ENCODE peak calls at places on chromosomes 4 and X, in nine cellular contexts. Y is CD8-positive, alpha-beta T cell; U is AG09309; P is PC-3; R is cardiac muscle cell; O is CD4-positive, alpha-beta memory T cell; N is NB4; M is NT2/D1; V is naive thymus-derived CD4-positive, alpha-beta T cell. X is an unnamed sample.

GRCh38 chr4:137946423-137946822 is 295.7 kb downstream of the SLC7A11 start:
- DNase-seq in Y (no peak), U (no peak), P (peak), R (no peak), O (no peak), N (no peak), M (no peak), V (no peak), X (no peak)

GRCh38 chr4:180197471-180197870 is 2045.7 kb upstream of the TENM3 start:
- DNase-seq in Y (no peak), U (no peak), P (no peak), R (no peak), O (no peak), N (no peak), M (peak), V (no peak), X (no peak)

GRCh38 chr4:113979157-113979972 is at the start of gene ARSJ:
- DNase-seq in Y (no peak), U (peak), P (peak), R (peak), O (peak), N (no peak), M (no peak), V (peak), X (peak)

GRCh38 chr4:113222431-113222979 is 173.1 kb downstream of the ANK2 start:
- DNase-seq in Y (no peak), U (peak), P (peak), R (no peak), O (no peak), N (no peak), M (no peak), V (no peak), X (no peak)

GRCh38 chr4:56469489-56470210 is 2.2 kb downstream of the SRP72 start:
- DNase-seq in Y (no peak), U (no peak), P (no peak), R (peak), O (no peak), N (peak), M (no peak), V (no peak), X (no peak)

GRCh38 chr4:10605746-10606482 is 78.7 kb downstream of the CLNK start:
- DNase-seq in Y (no peak), U (no peak), P (peak), R (no peak), O (no peak), N (no peak), M (no peak), V (no peak), X (peak)

GRCh38 chr4:164396439-164396838 is 357.5 kb upstream of the SMIM31 start:
- DNase-seq in Y (no peak), U (no peak), P (peak), R (no peak), O (no peak), N (no peak), M (no peak), V (no peak), X (no peak)

GRCh38 chr4:3106339-3107186 is 32.1 kb downstream of the HTT start:
- DNase-seq in Y (peak), U (peak), P (peak), R (peak), O (peak), N (peak), M (peak), V (peak), X (peak)

GRCh38 chrX:107526141-107526540 is 76.7 kb downstream of the FRMPD3 start:
- DNase-seq in Y (no peak), U (no peak), P (no peak), R (no peak), O (no peak), N (no peak), M (no peak), V (no peak), X (no peak)

GRCh38 chrX:25300994-25301393 is 285.2 kb upstream of the ARX start:
- DNase-seq in Y (no peak), U (no peak), P (no peak), R (no peak), O (no peak), N (no peak), M (no peak), V (no peak), X (peak)

GRCh38 chrX:19094654-19095053 is 27.6 kb downstream of the ADGRG2 start:
- DNase-seq in Y (no peak), U (no peak), P (no peak), R (no peak), O (no peak), N (no peak), M (no peak), V (no peak), X (no peak)

GRCh38 chrX:135737361-135738071 is 24.1 kb downstream of the CT45A1 start:
- DNase-seq in Y (no peak), U (no peak), P (peak), R (peak), O (no peak), N (peak), M (no peak), V (no peak), X (no peak)

GRCh38 chrX:79146552-79147390 is 2.3 kb downstream of the GPR174 start:
- DNase-seq in Y (no peak), U (no peak), P (no peak), R (no peak), O (peak), N (peak), M (no peak), V (no peak), X (no peak)

GRCh38 chr4:112173593-112174559 is 28.6 kb downstream of the FAM241A start:
- DNase-seq in Y (no peak), U (no peak), P (peak), R (peak), O (no peak), N (peak), M (no peak), V (no peak), X (no peak)

GRCh38 chr4:616911-617643 is 8.3 kb upstream of the PDE6B start:
- DNase-seq in Y (no peak), U (no peak), P (no peak), R (no peak), O (no peak), N (no peak), M (no peak), V (no peak), X (no peak)

GRCh38 chr4:105715692-105716278 is 7.2 kb downstream of the GSTCD start:
- DNase-seq in Y (no peak), U (no peak), P (peak), R (peak), O (peak), N (peak), M (no peak), V (peak), X (no peak)

GRCh38 chr4:55321707-55322264 is 24.3 kb upstream of the SRD5A3 start:
- DNase-seq in Y (no peak), U (peak), P (peak), R (peak), O (peak), N (peak), M (peak), V (no peak), X (peak)

GRCh38 chr4:132203618-132204017 is 945.5 kb upstream of the PCDH10 start:
- DNase-seq in Y (no peak), U (no peak), P (no peak), R (no peak), O (no peak), N (no peak), M (no peak), V (no peak), X (no peak)

GRCh38 chr4:28391877-28392276 is 1531.2 kb downstream of the STIM2 start:
- DNase-seq in Y (no peak), U (peak), P (no peak), R (no peak), O (no peak), N (no peak), M (no peak), V (no peak), X (no peak)

GRCh38 chrX:136767104-136767941 is 13.4 kb downstream of the ARHGEF6 start:
- DNase-seq in Y (peak), U (no peak), P (peak), R (peak), O (peak), N (peak), M (peak), V (peak), X (no peak)

GRCh38 chr4:3705236-3705987 is 60.8 kb upstream of the ADRA2C start:
- DNase-seq in Y (no peak), U (no peak), P (no peak), R (no peak), O (no peak), N (no peak), M (no peak), V (no peak), X (no peak)

GRCh38 chrX:71870337-71871098 is 40.1 kb upstream of the NHSL2 start:
- DNase-seq in Y (no peak), U (no peak), P (peak), R (peak), O (no peak), N (peak), M (peak), V (no peak), X (no peak)

GRCh38 chrX:107673933-107674479 is 45.7 kb downstream of the PRPS1 start:
- DNase-seq in Y (peak), U (no peak), P (no peak), R (peak), O (peak), N (peak), M (no peak), V (peak), X (no peak)

GRCh38 chr4:2937986-2938385 is 25.2 kb downstream of the NOP14 start:
- DNase-seq in Y (no peak), U (no peak), P (no peak), R (no peak), O (no peak), N (no peak), M (no peak), V (no peak), X (no peak)

GRCh38 chrX:29746326-29746725 is 469.0 kb upstream of the MAGEB2 start:
- DNase-seq in Y (no peak), U (no peak), P (no peak), R (peak), O (no peak), N (no peak), M (no peak), V (no peak), X (no peak)

GRCh38 chr4:124095596-124095995 is 616.9 kb downstream of the ANKRD50 start:
- DNase-seq in Y (no peak), U (no peak), P (no peak), R (peak), O (no peak), N (no peak), M (no peak), V (no peak), X (no peak)

GRCh38 chrX:2504706-2505332 is 4.0 kb upstream of the DHRSX start:
- DNase-seq in Y (no peak), U (no peak), P (no peak), R (no peak), O (no peak), N (no peak), M (no peak), V (no peak), X (no peak)

GRCh38 chrX:130028196-130028595 is 45.8 kb downstream of the BCORL1 start:
- DNase-seq in Y (peak), U (peak), P (peak), R (peak), O (peak), N (peak), M (no peak), V (peak), X (no peak)

GRCh38 chrX:22338740-22339139 is 66.0 kb downstream of the CBLL2 start:
- DNase-seq in Y (no peak), U (no peak), P (no peak), R (no peak), O (no peak), N (no peak), M (no peak), V (no peak), X (no peak)

GRCh38 chr4:121951570-121952110 is at the start of gene TRPC3:
- DNase-seq in Y (peak), U (no peak), P (no peak), R (peak), O (peak), N (peak), M (no peak), V (peak), X (no peak)

GRCh38 chrX:1281511-1281910 is 12.9 kb downstream of the CSF2RA start:
- DNase-seq in Y (no peak), U (peak), P (peak), R (no peak), O (no peak), N (no peak), M (no peak), V (no peak), X (no peak)

GRCh38 chrX:17788439-17788838 is 51.1 kb downstream of the SCML1 start:
- DNase-seq in Y (peak), U (no peak), P (peak), R (peak), O (peak), N (peak), M (peak), V (peak), X (peak)

GRCh38 chr4:14348506-14348905 is 653.8 kb upstream of the CPEB2 start:
- DNase-seq in Y (no peak), U (no peak), P (peak), R (peak), O (no peak), N (no peak), M (no peak), V (no peak), X (no peak)

GRCh38 chrX:107102980-107103379 is 15.6 kb downstream of the RBM41 start:
- DNase-seq in Y (no peak), U (no peak), P (peak), R (peak), O (no peak), N (peak), M (no peak), V (no peak), X (no peak)

GRCh38 chrX:18883961-18884765 is 99.8 kb downstream of the PHKA2 start:
- DNase-seq in Y (no peak), U (no peak), P (no peak), R (no peak), O (no peak), N (no peak), M (no peak), V (no peak), X (no peak)

GRCh38 chrX:134636859-134637258 is 21.4 kb downstream of the PLAC1 start:
- DNase-seq in Y (no peak), U (peak), P (no peak), R (no peak), O (no peak), N (no peak), M (no peak), V (no peak), X (no peak)

GRCh38 chr4:140168936-140169335 is 15.0 kb upstream of the MAML3 start:
- DNase-seq in Y (no peak), U (no peak), P (no peak), R (no peak), O (no peak), N (no peak), M (no peak), V (no peak), X (no peak)

GRCh38 chr4:148375581-148375980 is 66.6 kb downstream of the NR3C2 start:
- DNase-seq in Y (no peak), U (no peak), P (no peak), R (no peak), O (no peak), N (no peak), M (no peak), V (no peak), X (no peak)

GRCh38 chr4:148373093-148373492 is 69.1 kb downstream of the NR3C2 start:
- DNase-seq in Y (no peak), U (no peak), P (no peak), R (no peak), O (no peak), N (no peak), M (no peak), V (no peak), X (no peak)

DNA sequence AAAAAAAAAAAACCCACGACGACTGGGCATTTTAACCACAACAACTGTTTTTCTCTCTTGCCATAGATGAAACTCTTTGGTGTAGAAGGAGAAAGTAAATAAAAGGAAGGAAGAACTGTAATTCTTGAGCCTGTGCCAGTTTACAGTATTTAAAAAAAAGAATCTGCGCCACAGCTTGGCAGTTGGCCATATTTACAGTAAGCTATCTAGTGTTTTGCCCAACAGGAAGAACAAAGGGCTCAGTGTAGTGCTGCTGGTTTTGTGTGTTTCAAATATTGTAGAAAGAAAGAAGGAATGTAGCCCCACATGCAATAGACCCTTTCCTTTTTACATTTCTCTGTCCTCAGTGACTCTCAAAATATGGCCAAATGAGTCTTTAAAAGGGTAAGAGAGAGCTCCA is 66.1 kb downstream of the NR3C2 start:
- DNase-seq in Y (peak), U (no peak), P (peak), R (peak), O (peak), N (no peak), M (no peak), V (peak), X (peak)
- H3K4me3 ChIP-seq in Y (peak), U (no peak), P (peak), R (no peak), O (no peak), N (no peak), M (no peak), V (peak), X (no peak)

GRCh38 chrX:40201486-40201885 is 103.7 kb upstream of the BCOR start:
- DNase-seq in Y (peak), U (no peak), P (no peak), R (no peak), O (peak), N (no peak), M (no peak), V (no peak), X (no peak)
- H3K4me3 ChIP-seq in Y (no peak), U (no peak), P (no peak), R (no peak), O (no peak), N (no peak), M (no peak), V (no peak), X (no peak)

DNA sequence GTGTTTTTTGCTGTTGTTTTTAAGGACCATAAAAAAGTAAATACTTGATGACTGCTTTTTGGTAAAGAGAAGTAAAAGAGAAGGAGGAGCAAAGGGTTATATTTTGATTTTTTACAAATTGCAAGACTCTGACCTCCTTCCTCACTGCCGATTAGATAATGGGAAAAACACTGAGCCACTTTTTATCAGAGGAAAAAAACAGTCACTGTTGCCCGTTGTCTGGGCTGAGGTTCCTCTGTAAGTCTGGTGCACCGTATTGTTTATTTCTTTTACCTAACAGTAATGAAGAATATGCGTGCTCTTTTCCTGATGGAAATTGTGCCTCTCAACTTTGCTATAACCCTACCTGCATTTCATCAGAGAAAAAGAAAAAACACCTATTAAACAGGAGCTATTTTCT is 178.7 kb upstream of the EMCN start:
- DNase-seq in Y (no peak), U (no peak), P (no peak), R (peak), O (no peak), N (no peak), M (no peak), V (no peak), X (no peak)
- H3K4me3 ChIP-seq in Y (no peak), U (no peak), P (no peak), R (no peak), O (no peak), N (no peak), M (no peak), V (no peak), X (no peak)

GRCh38 chr4:25031077-25031606 is 396 bp upstream of the LGI2 start:
- DNase-seq in Y (no peak), U (no peak), P (no peak), R (peak), O (no peak), N (peak), M (no peak), V (no peak), X (no peak)

GRCh38 chr4:25030283-25031076 is at the start of gene LGI2:
- DNase-seq in Y (no peak), U (no peak), P (peak), R (peak), O (no peak), N (peak), M (no peak), V (no peak), X (no peak)

GRCh38 chr4:25032126-25032525 is 1.4 kb upstream of the LGI2 start:
- DNase-seq in Y (no peak), U (no peak), P (peak), R (peak), O (no peak), N (no peak), M (no peak), V (no peak), X (no peak)

DNA sequence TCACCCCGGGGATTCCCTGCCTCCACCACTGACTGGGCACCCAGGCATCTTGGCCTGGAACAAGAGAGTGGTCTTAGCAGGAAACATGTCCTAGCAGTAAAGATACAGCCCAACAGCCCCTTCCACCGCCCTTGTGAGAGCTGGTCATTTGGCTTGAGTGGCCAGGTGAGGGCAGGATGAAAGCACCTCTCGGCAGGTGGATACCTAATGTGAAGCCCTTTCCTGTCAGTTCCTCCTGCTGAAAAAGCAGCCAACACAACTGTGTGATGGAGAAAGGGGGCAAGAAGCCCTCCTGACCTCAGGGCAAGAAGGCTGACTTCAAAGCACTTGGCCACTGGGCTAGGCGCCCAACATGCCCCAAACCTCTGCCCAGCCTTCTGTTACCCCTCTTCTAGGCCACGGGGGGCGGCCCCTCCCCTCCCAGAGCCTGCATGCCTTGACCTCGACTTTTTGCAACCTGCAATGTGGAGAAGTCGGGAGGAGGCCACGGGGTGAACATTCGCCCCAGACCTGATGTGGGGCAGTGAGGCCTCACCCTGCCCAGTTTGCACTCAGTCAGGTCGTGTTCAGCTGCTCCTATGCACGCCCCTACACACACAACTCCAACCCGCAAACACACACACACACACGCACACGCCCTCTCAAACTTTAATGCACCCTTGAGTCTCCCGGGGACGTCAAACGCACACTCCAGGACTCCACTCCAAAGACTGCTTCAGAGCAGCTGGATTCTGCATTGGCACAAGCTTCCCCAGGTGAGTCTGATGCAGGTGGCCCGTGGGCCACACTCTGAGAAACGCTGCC is 1.1 kb downstream of the LGI2 start:
- DNase-seq in Y (no peak), U (no peak), P (no peak), R (no peak), O (no peak), N (no peak), M (no peak), V (no peak), X (no peak)
- H3K4me3 ChIP-seq in Y (no peak), U (peak), P (peak), R (peak), O (no peak), N (no peak), M (peak), V (no peak), X (peak)

GRCh38 chr4:7777017-7777710 is 162.5 kb downstream of the AFAP1 start:
- DNase-seq in Y (no peak), U (no peak), P (no peak), R (no peak), O (no peak), N (no peak), M (no peak), V (no peak), X (no peak)

GRCh38 chr4:7779194-7779768 is 160.4 kb downstream of the AFAP1 start:
- DNase-seq in Y (no peak), U (no peak), P (no peak), R (peak), O (no peak), N (no peak), M (no peak), V (no peak), X (no peak)

GRCh38 chr4:7778524-7779193 is 161.0 kb downstream of the AFAP1 start:
- DNase-seq in Y (no peak), U (no peak), P (no peak), R (no peak), O (no peak), N (no peak), M (no peak), V (no peak), X (no peak)

GRCh38 chr4:7775396-7775795 is 164.3 kb downstream of the AFAP1 start:
- DNase-seq in Y (no peak), U (no peak), P (no peak), R (no peak), O (no peak), N (no peak), M (no peak), V (no peak), X (no peak)

GRCh38 chr4:7777871-7778523 is 161.7 kb downstream of the AFAP1 start:
- DNase-seq in Y (no peak), U (no peak), P (no peak), R (no peak), O (no peak), N (no peak), M (no peak), V (no peak), X (no peak)
- H3K4me3 ChIP-seq in Y (no peak), U (no peak), P (no peak), R (no peak), O (no peak), N (no peak), M (no peak), V (no peak), X (no peak)

X was measured in kidney epithelial cell.